ENCODE peak calls at places on chromosome 4, in four cellular contexts. K is nephron progenitor cell, Q is MCF 10A, A is Panc1. S is an unnamed sample.
A peak's percentile ranks its signal among the peaks of the same experiment; 100 is the strongest.

GRCh38 chr4:168486961-168487820 is 6.9 kb upstream of the DDX60L start:
- DNase-seq in K (no peak), Q (peak; percentile 61), A (no peak), S (no peak)

GRCh38 chr4:26830701-26831100 is 29.9 kb upstream of the STIM2 start:
- DNase-seq in K (no peak), Q (no peak), A (no peak), S (no peak)

GRCh38 chr4:10567766-10568165 is 110.5 kb upstream of the ZNF518B start:
- DNase-seq in K (no peak), Q (no peak), A (no peak), S (no peak)

GRCh38 chr4:103012594-103012993 is 6.9 kb downstream of the SLC9B1 start:
- DNase-seq in K (no peak), Q (no peak), A (no peak), S (no peak)

GRCh38 chr4:164412246-164412645 is 341.7 kb upstream of the SMIM31 start:
- DNase-seq in K (no peak), Q (no peak), A (no peak), S (no peak)

GRCh38 chr4:5568931-5569330 is 139.4 kb downstream of the EVC2 start:
- DNase-seq in K (no peak), Q (no peak), A (no peak), S (no peak)

GRCh38 chr4:80454561-80454960 is 119.0 kb downstream of the CFAP299 start:
- DNase-seq in K (no peak), Q (no peak), A (no peak), S (no peak)

GRCh38 chr4:22115262-22115661 is 166.7 kb upstream of the KCNIP4 start:
- DNase-seq in K (no peak), Q (no peak), A (no peak), S (no peak)

GRCh38 chr4:8340721-8341680 is 71.4 kb downstream of the HTRA3 start:
- DNase-seq in K (no peak), Q (no peak), A (no peak), S (no peak)

GRCh38 chr4:52372269-52372668 is 286.8 kb downstream of the USP46 start:
- DNase-seq in K (no peak), Q (no peak), A (no peak), S (no peak)

GRCh38 chr4:38723726-38724506 is 58.9 kb downstream of the TLR10 start:
- DNase-seq in K (no peak), Q (no peak), A (no peak), S (no peak)

GRCh38 chr4:11428161-11428700 is 463 bp downstream of the HS3ST1 start:
- DNase-seq in K (peak; percentile 13), Q (no peak), A (no peak), S (peak; percentile 16)

GRCh38 chr4:121252224-121252806 is 88.2 kb upstream of the TNIP3 start:
- DNase-seq in K (peak; percentile 72), Q (peak; percentile 85), A (peak; percentile 42), S (peak; percentile 70)

GRCh38 chr4:71732706-71733105 is 51.2 kb downstream of the GC start:
- DNase-seq in K (no peak), Q (peak; percentile 54), A (no peak), S (no peak)

GRCh38 chr4:18882468-18882867 is 860.9 kb upstream of the LCORL start:
- DNase-seq in K (no peak), Q (peak; percentile 42), A (no peak), S (no peak)

GRCh38 chr4:19971829-19972228 is 279.9 kb upstream of the SLIT2 start:
- DNase-seq in K (no peak), Q (peak; percentile 27), A (no peak), S (no peak)

GRCh38 chr4:84644087-84644486 is 61.2 kb downstream of the CDS1 start:
- DNase-seq in K (no peak), Q (no peak), A (no peak), S (no peak)

GRCh38 chr4:8150152-8151090 is 8.2 kb downstream of the ABLIM2 start:
- DNase-seq in K (no peak), Q (no peak), A (no peak), S (no peak)

GRCh38 chr4:81504685-81505598 is 33.2 kb upstream of the RASGEF1B start:
- DNase-seq in K (no peak), Q (no peak), A (no peak), S (no peak)

GRCh38 chr4:98864560-98864959 is 64.4 kb downstream of the EIF4E start:
- DNase-seq in K (no peak), Q (peak; percentile 33), A (no peak), S (no peak)

GRCh38 chr4:28523791-28524190 is 1663.2 kb downstream of the STIM2 start:
- DNase-seq in K (no peak), Q (no peak), A (no peak), S (no peak)

GRCh38 chr4:155800685-155801343 is 42.0 kb downstream of the GUCY1B1 start:
- DNase-seq in K (no peak), Q (no peak), A (no peak), S (no peak)

GRCh38 chr4:165906272-165906671 is 33.2 kb downstream of the TLL1 start:
- DNase-seq in K (no peak), Q (no peak), A (no peak), S (no peak)

GRCh38 chr4:134393592-134393991 is 192.0 kb upstream of the PABPC4L start:
- DNase-seq in K (no peak), Q (no peak), A (no peak), S (no peak)

GRCh38 chr4:156109943-156110925 is 156.6 kb upstream of the CTSO start:
- DNase-seq in K (no peak), Q (peak; percentile 81), A (no peak), S (no peak)

GRCh38 chr4:156472624-156473023 is 499.0 kb downstream of the PDGFC start:
- DNase-seq in K (no peak), Q (no peak), A (no peak), S (no peak)

GRCh38 chr4:98516042-98516440 is 142.4 kb downstream of the TSPAN5 start:
- DNase-seq in K (no peak), Q (peak; percentile 82), A (no peak), S (no peak)

GRCh38 chr4:184198190-184198589 is 19.5 kb downstream of the ENPP6 start:
- DNase-seq in K (no peak), Q (no peak), A (no peak), S (no peak)

GRCh38 chr4:86522349-86522748 is 71.8 kb upstream of the PTPN13 start:
- DNase-seq in K (no peak), Q (peak; percentile 17), A (no peak), S (no peak)

GRCh38 chr4:94714360-94714759 is 43.4 kb upstream of the BMPR1B start:
- DNase-seq in K (no peak), Q (no peak), A (no peak), S (no peak)

GRCh38 chr4:69910016-69910782 is 20.7 kb upstream of the CSN1S1 start:
- DNase-seq in K (no peak), Q (peak; percentile 55), A (no peak), S (no peak)

GRCh38 chr4:28369504-28369903 is 1508.9 kb downstream of the STIM2 start:
- DNase-seq in K (no peak), Q (peak; percentile 3), A (no peak), S (no peak)

GRCh38 chr4:85149656-85150055 is 183.2 kb upstream of the WDFY3 start:
- DNase-seq in K (no peak), Q (peak; percentile 48), A (no peak), S (no peak)

GRCh38 chr4:37717575-37717974 is 31.4 kb upstream of the RELL1 start:
- DNase-seq in K (no peak), Q (peak; percentile 51), A (no peak), S (no peak)

DNA sequence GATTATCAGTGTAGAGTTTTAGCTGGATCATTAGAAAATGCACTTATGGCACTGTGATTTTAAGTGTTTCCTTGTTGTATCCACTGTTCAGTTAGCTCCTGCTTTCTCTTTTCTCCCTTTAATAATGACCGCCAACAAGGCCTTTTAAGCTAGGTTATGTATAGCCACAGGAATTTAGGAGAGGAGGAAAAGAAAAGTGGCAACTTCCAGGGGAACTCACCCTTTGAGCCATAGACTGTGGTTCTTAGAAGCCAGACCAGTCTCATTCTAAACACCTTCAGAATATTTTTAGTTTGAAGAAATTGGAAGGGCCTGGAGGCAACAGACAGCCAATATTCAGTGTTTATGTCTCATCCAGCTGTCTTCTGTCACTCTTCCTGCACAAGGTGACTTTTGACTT is 6.1 kb downstream of the FGF2 start:
- DNase-seq in K (no peak), Q (no peak), A (no peak), S (no peak)
- TF ChIP-seq CTCF in K (no peak), Q (no peak), A (no peak), S (no peak)

GRCh38 chr4:161256172-161256571 is 907.6 kb downstream of the FSTL5 start:
- DNase-seq in K (no peak), Q (no peak), A (no peak), S (no peak)

GRCh38 chr4:161254375-161254774 is 909.4 kb downstream of the FSTL5 start:
- DNase-seq in K (no peak), Q (peak; percentile 14), A (no peak), S (no peak)

GRCh38 chr4:161252520-161253141 is 911.2 kb downstream of the FSTL5 start:
- DNase-seq in K (no peak), Q (peak; percentile 52), A (peak; percentile 33), S (no peak)

GRCh38 chr4:161260819-161261218 is 903.0 kb downstream of the FSTL5 start:
- DNase-seq in K (no peak), Q (no peak), A (no peak), S (no peak)

DNA sequence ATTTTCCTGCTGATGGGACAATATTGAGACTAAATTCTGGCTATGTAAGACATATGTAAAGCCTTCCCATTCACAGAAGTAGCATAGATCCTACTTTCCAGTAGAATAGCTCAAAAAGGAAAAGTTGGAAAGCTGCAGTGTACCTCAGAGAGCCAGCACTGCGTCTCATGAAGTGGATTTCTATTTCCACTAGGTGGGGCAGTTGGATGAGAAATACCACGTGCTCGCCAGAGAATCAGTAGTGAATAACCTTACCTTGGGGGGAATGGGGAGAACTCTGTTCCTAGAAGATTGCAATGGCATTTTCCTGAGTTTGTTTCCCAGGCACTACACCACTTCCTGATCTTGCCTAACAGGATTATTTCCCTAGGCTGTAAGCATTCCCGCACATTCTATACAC is 907.1 kb downstream of the FSTL5 start:
- DNase-seq in K (no peak), Q (peak; percentile 27), A (no peak), S (no peak)
- TF ChIP-seq CTCF in K (no peak), Q (peak; percentile 41), A (peak; percentile 31), S (peak; percentile 33)

DNA sequence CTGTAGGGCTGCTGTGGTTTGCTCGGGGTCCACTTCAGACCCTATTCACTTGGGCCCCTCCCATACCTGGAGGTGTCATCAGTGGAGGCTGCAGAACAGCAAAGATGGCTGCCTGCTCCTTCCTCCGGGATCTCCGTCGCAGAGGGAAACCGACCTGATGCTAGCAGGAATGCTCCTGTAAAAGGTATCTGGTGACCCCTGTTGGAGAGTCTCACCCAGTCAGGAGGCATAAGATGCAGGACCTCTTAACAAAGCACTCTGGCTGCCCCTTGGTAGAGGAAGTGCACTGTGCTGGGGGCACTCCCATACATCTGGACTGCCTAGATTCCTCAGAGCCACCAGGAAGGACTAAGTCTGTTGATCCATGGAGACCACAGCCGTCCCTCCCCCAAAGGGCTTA is 296.9 kb downstream of the GRID2 start:
- DNase-seq in K (peak; percentile 3), Q (no peak), A (no peak), S (peak; percentile 8)
- TF ChIP-seq CTCF in K (no peak), Q (no peak), A (no peak), S (no peak)

GRCh38 chr4:153649572-153649991 is 34.5 kb upstream of the TLR2 start:
- DNase-seq in K (peak; percentile 12), Q (peak; percentile 43), A (no peak), S (no peak)

GRCh38 chr4:153641532-153641931 is 42.5 kb upstream of the TLR2 start:
- DNase-seq in K (no peak), Q (no peak), A (no peak), S (no peak)

GRCh38 chr4:153643406-153644016 is 40.6 kb upstream of the TLR2 start:
- DNase-seq in K (no peak), Q (peak; percentile 61), A (no peak), S (no peak)

GRCh38 chr4:153647975-153648374 is 36.1 kb upstream of the TLR2 start:
- DNase-seq in K (no peak), Q (no peak), A (no peak), S (no peak)

GRCh38 chr4:153645183-153645582 is 38.9 kb upstream of the TLR2 start:
- DNase-seq in K (no peak), Q (peak; percentile 13), A (no peak), S (no peak)
- TF ChIP-seq CTCF in K (no peak), Q (peak; percentile 28), A (peak; percentile 54), S (peak; percentile 28)